ENCODE peak calls at places on chromosomes 2 and 18, in ten cellular contexts. N is activated gamma-delta T cell treated with Interleukin-2 at 50 U/mL for 16 hours; C is heart left ventricle; V is activated CD8-positive, alpha-beta T cell treated with anti-CD3 and anti-CD28 coated beads, Interleukin-2, amount 10 ng/mL, durations not matched to agents 7 days and 5 days; S is DMS153; W is T-helper 2 cell; M is hepatic stellate cell; B is endothelial cell; R is A549; T is mucosa of descending colon. F is an unnamed sample.
A peak's percentile ranks its signal among the peaks of the same experiment; 100 is the strongest.

GRCh38 chr2:204315236-204315662 is 230.0 kb upstream of the PARD3B start:
- DNase-seq in C (no peak), W (no peak), T (no peak), N (no peak), V (no peak), M (no peak), B (no peak), R (no peak), S (no peak), F (no peak)

GRCh38 chr2:38074047-38074774 is 1.7 kb downstream of the CYP1B1 start:
- DNase-seq in S (no peak), B (no peak), N (no peak), V (peak; percentile 23), R (no peak), W (no peak), T (no peak), C (no peak), M (no peak), F (peak; percentile 7)

GRCh38 chr2:182666674-182667320 is 49.3 kb upstream of the DNAJC10 start:
- DNase-seq in V (peak; percentile 28), N (no peak), W (no peak), M (peak; percentile 13), T (no peak), B (no peak), S (no peak), C (no peak), R (peak; percentile 10), F (no peak)

GRCh38 chr2:45112750-45113149 is 103.5 kb upstream of the SIX2 start:
- DNase-seq in S (no peak), W (no peak), T (no peak), R (no peak), N (no peak), M (no peak), B (no peak), V (no peak), C (no peak), F (no peak)

GRCh38 chr18:42275138-42275535 is 320.1 kb downstream of the PIK3C3 start:
- DNase-seq in V (no peak), M (no peak), S (no peak), T (no peak), W (no peak), R (no peak), N (no peak), B (no peak), C (no peak), F (no peak)

GRCh38 chr2:219030177-219030940 is 11.0 kb downstream of the CFAP65 start:
- DNase-seq in T (no peak), N (no peak), R (no peak), V (no peak), W (no peak), S (no peak), B (no peak), M (no peak), C (no peak), F (no peak)

GRCh38 chr2:182647499-182647787 is 68.6 kb upstream of the DNAJC10 start:
- DNase-seq in S (no peak), T (no peak), V (no peak), B (no peak), W (no peak), R (no peak), M (no peak), N (no peak), C (no peak), F (no peak)

GRCh38 chr2:61967262-61967661 is 61.8 kb downstream of the COMMD1 start:
- DNase-seq in W (no peak), M (no peak), N (no peak), B (no peak), V (no peak), R (no peak), T (no peak), S (no peak), C (no peak), F (no peak)

F was measured in left colon.